ENCODE peak calls at places on chromosomes 2 and 18, in seven cellular contexts. One of them, this sample, is unnamed.

GRCh38 chr2:152546230-152546837 is 170.9 kb downstream of the PRPF40A start:
- DNase-seq in neural crest cell: no peak
- DNase-seq in activated T-helper 2 cell treated with anti-CD3 and anti-CD28 coated beads, Interferon-gamma antibody, Interleukin-2, Interleukin-4, amounts not matched to agents 10 μg/mL and 5 μg/mL and 100 μg/mL, durations not matched to agents 14 hours and 24 hours and 36 hours: no peak
- DNase-seq in adrenal gland: no peak
- DNase-seq in DMS153: no peak
- DNase-seq in activated T-cell treated with anti-CD3 and anti-CD28 coated beads, Interleukin-2, amount 50 U/mL, for 4 hours: no peak
- DNase-seq in RKO: no peak
- DNase-seq in this sample: no peak

GRCh38 chr2:238277695-238278094 is 10.7 kb downstream of the PER2 start:
- DNase-seq in adrenal gland: no peak
- DNase-seq in RKO: no peak
- DNase-seq in DMS153: no peak
- DNase-seq in activated T-helper 2 cell treated with anti-CD3 and anti-CD28 coated beads, Interferon-gamma antibody, Interleukin-2, Interleukin-4, amounts not matched to agents 10 μg/mL and 5 μg/mL and 100 μg/mL, durations not matched to agents 14 hours and 24 hours and 36 hours: no peak
- DNase-seq in activated T-cell treated with anti-CD3 and anti-CD28 coated beads, Interleukin-2, amount 50 U/mL, for 4 hours: no peak
- DNase-seq in neural crest cell: no peak
- DNase-seq in this sample: no peak

GRCh38 chr2:120344991-120345975 is 653 bp upstream of the INHBB start:
- DNase-seq in activated T-cell treated with anti-CD3 and anti-CD28 coated beads, Interleukin-2, amount 50 U/mL, for 4 hours: no peak
- DNase-seq in DMS153: no peak
- DNase-seq in RKO: no peak
- DNase-seq in neural crest cell: peak; percentile 20
- DNase-seq in adrenal gland: no peak
- DNase-seq in activated T-helper 2 cell treated with anti-CD3 and anti-CD28 coated beads, Interferon-gamma antibody, Interleukin-2, Interleukin-4, amounts not matched to agents 10 μg/mL and 5 μg/mL and 100 μg/mL, durations not matched to agents 14 hours and 24 hours and 36 hours: peak; percentile 11
- DNase-seq in this sample: peak; percentile 41

GRCh38 chr18:59902180-59902992 is 2.6 kb downstream of the PMAIP1 start:
- DNase-seq in DMS153: no peak
- DNase-seq in neural crest cell: no peak
- DNase-seq in adrenal gland: no peak
- DNase-seq in activated T-cell treated with anti-CD3 and anti-CD28 coated beads, Interleukin-2, amount 50 U/mL, for 4 hours: no peak
- DNase-seq in RKO: peak; percentile 88
- DNase-seq in activated T-helper 2 cell treated with anti-CD3 and anti-CD28 coated beads, Interferon-gamma antibody, Interleukin-2, Interleukin-4, amounts not matched to agents 10 μg/mL and 5 μg/mL and 100 μg/mL, durations not matched to agents 14 hours and 24 hours and 36 hours: no peak
- DNase-seq in this sample: no peak

GRCh38 chr2:190846746-190847145 is 33.9 kb upstream of the GLS start:
- DNase-seq in activated T-helper 2 cell treated with anti-CD3 and anti-CD28 coated beads, Interferon-gamma antibody, Interleukin-2, Interleukin-4, amounts not matched to agents 10 μg/mL and 5 μg/mL and 100 μg/mL, durations not matched to agents 14 hours and 24 hours and 36 hours: no peak
- DNase-seq in RKO: no peak
- DNase-seq in activated T-cell treated with anti-CD3 and anti-CD28 coated beads, Interleukin-2, amount 50 U/mL, for 4 hours: no peak
- DNase-seq in adrenal gland: no peak
- DNase-seq in neural crest cell: no peak
- DNase-seq in DMS153: no peak
- DNase-seq in this sample: no peak

GRCh38 chr2:168330624-168331423 is 83.4 kb upstream of the STK39 start:
- DNase-seq in activated T-cell treated with anti-CD3 and anti-CD28 coated beads, Interleukin-2, amount 50 U/mL, for 4 hours: no peak
- DNase-seq in activated T-helper 2 cell treated with anti-CD3 and anti-CD28 coated beads, Interferon-gamma antibody, Interleukin-2, Interleukin-4, amounts not matched to agents 10 μg/mL and 5 μg/mL and 100 μg/mL, durations not matched to agents 14 hours and 24 hours and 36 hours: no peak
- DNase-seq in DMS153: no peak
- DNase-seq in adrenal gland: no peak
- DNase-seq in neural crest cell: no peak
- DNase-seq in RKO: no peak
- DNase-seq in this sample: no peak

GRCh38 chr18:79511271-79511670 is 115.5 kb downstream of the NFATC1 start:
- DNase-seq in neural crest cell: no peak
- DNase-seq in RKO: no peak
- DNase-seq in adrenal gland: no peak
- DNase-seq in activated T-cell treated with anti-CD3 and anti-CD28 coated beads, Interleukin-2, amount 50 U/mL, for 4 hours: peak; percentile 2
- DNase-seq in activated T-helper 2 cell treated with anti-CD3 and anti-CD28 coated beads, Interferon-gamma antibody, Interleukin-2, Interleukin-4, amounts not matched to agents 10 μg/mL and 5 μg/mL and 100 μg/mL, durations not matched to agents 14 hours and 24 hours and 36 hours: no peak
- DNase-seq in DMS153: no peak
- DNase-seq in this sample: no peak

GRCh38 chr2:170965446-170966225 is 36.6 kb downstream of the GORASP2 start:
- DNase-seq in neural crest cell: no peak
- DNase-seq in DMS153: no peak
- DNase-seq in adrenal gland: no peak
- DNase-seq in activated T-cell treated with anti-CD3 and anti-CD28 coated beads, Interleukin-2, amount 50 U/mL, for 4 hours: no peak
- DNase-seq in RKO: no peak
- DNase-seq in activated T-helper 2 cell treated with anti-CD3 and anti-CD28 coated beads, Interferon-gamma antibody, Interleukin-2, Interleukin-4, amounts not matched to agents 10 μg/mL and 5 μg/mL and 100 μg/mL, durations not matched to agents 14 hours and 24 hours and 36 hours: no peak
- DNase-seq in this sample: no peak

GRCh38 chr2:241067501-241068135 is 34.5 kb downstream of the MTERF4 start:
- DNase-seq in activated T-cell treated with anti-CD3 and anti-CD28 coated beads, Interleukin-2, amount 50 U/mL, for 4 hours: no peak
- DNase-seq in RKO: no peak
- DNase-seq in DMS153: no peak
- DNase-seq in adrenal gland: no peak
- DNase-seq in activated T-helper 2 cell treated with anti-CD3 and anti-CD28 coated beads, Interferon-gamma antibody, Interleukin-2, Interleukin-4, amounts not matched to agents 10 μg/mL and 5 μg/mL and 100 μg/mL, durations not matched to agents 14 hours and 24 hours and 36 hours: no peak
- DNase-seq in neural crest cell: no peak
- DNase-seq in this sample: no peak

GRCh38 chr2:39150890-39151497 is 30.1 kb upstream of the SOS1 start:
- DNase-seq in activated T-helper 2 cell treated with anti-CD3 and anti-CD28 coated beads, Interferon-gamma antibody, Interleukin-2, Interleukin-4, amounts not matched to agents 10 μg/mL and 5 μg/mL and 100 μg/mL, durations not matched to agents 14 hours and 24 hours and 36 hours: no peak
- DNase-seq in DMS153: no peak
- DNase-seq in activated T-cell treated with anti-CD3 and anti-CD28 coated beads, Interleukin-2, amount 50 U/mL, for 4 hours: no peak
- DNase-seq in neural crest cell: no peak
- DNase-seq in RKO: no peak
- DNase-seq in adrenal gland: no peak
- DNase-seq in this sample: no peak